ENCODE peak calls at places on chromosomes 5 and 9, in four cellular contexts. I is heart right ventricle, T is hepatocyte, J is kidney. D is an unnamed sample.
A peak's percentile ranks its signal among the peaks of the same experiment; 100 is the strongest.

GRCh38 chr5:114362977-114363721 is 1.3 kb downstream of the KCNN2 start:
- DNase-seq in I (no peak), T (peak; percentile 7), J (peak; percentile 61), D (no peak)

GRCh38 chr5:1443145-1443543 is 2.1 kb downstream of the SLC6A3 start:
- DNase-seq in I (no peak), T (no peak), J (no peak), D (no peak)

GRCh38 chr5:172477466-172477865 is 23.1 kb upstream of the SH3PXD2B start:
- DNase-seq in I (no peak), T (no peak), J (no peak), D (peak; percentile 49)

GRCh38 chr5:146548781-146549449 is 32.9 kb upstream of the GPR151 start:
- DNase-seq in I (no peak), T (no peak), J (no peak), D (no peak)

GRCh38 chr9:18382243-18382642 is 91.7 kb upstream of the ADAMTSL1 start:
- DNase-seq in I (no peak), T (no peak), J (no peak), D (no peak)

GRCh38 chr5:11785771-11786342 is 118.4 kb downstream of the CTNND2 start:
- DNase-seq in I (peak; percentile 17), T (no peak), J (peak; percentile 55), D (no peak)

GRCh38 chr5:5492087-5492933 is 69.8 kb downstream of the ICE1 start:
- DNase-seq in I (peak; percentile 28), T (peak; percentile 65), J (no peak), D (no peak)

GRCh38 chr5:142171270-142171669 is 62.7 kb downstream of the NDFIP1 start:
- DNase-seq in I (no peak), T (no peak), J (no peak), D (no peak)

GRCh38 chr5:160260881-160261815 is 31.8 kb downstream of the FABP6 start:
- DNase-seq in I (no peak), T (peak; percentile 87), J (peak; percentile 75), D (no peak)

DNA sequence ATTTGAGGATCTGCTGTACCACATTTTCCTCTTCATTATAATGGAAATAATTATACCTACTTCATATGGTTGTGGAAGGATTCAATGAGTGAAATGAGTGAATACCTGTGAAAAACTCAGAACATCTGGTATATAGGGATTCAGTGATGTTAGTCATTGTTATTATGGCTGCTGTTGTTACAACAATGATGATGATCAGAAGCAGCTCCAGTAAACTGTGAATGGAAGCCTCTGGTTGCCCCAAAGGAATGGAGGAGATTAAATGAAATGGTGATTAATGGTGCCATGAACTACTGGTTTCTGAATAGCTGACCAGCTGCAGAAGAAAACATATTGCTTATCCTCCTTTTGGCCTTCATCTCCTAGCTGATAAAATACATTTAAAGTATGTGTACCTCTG is 371.9 kb downstream of the ARHGEF28 start:
- DNase-seq in I (no peak), T (no peak), J (no peak), D (no peak)
- H3K4me3 ChIP-seq in I (no peak overlapping the region), T (no peak overlapping the region), J (no peak overlapping the region), D (no peak overlapping the region)

DNA sequence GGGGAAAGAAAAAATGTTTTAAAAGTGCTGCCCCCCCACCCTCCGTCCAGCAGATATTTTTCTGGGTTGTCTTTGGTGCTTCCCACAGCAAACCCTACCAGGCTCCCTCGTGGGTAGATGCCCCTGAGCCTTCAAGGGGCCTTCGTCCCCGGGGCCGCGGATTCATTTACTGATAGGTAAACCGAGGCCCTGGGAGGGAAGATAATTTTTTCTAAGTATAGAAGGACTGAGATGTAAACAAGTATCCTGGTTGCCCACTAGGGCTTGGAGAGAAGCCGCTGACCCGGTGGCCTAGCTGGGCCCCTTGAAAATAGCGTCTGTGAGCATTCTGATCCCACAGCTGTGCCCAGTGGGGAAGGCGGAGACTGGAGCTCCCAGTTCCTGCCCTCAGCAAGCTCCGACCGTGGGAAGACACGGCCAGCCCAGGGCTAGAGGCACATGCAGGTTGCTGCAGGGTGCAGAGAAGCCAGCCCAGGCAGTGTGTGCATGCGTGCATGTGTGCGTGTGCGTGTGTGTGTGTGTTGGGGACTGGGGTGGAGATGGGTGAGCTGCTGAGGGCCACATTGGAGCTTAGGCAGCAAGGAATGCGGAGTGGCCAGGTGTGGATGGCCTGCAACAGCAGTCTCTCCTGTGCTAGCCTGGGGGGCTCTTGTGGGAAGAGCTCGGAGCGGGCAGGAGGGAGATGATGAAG is 5.9 kb upstream of the RXRA start:
- DNase-seq in I (no peak), T (peak; percentile 48), J (peak; percentile 77), D (peak; percentile 54)
- TF ChIP-seq CTCF in I (no peak), T (no peak), J (no peak), D (no peak)

GRCh38 chr5:157271740-157272271 is 5.9 kb downstream of the CYFIP2 start:
- DNase-seq in I (no peak), T (no peak), J (no peak), D (no peak)
- H3K4me3 ChIP-seq in I (no peak overlapping the region), T (no peak overlapping the region), J (no peak overlapping the region), D (no peak overlapping the region)

GRCh38 chr9:90665072-90665471 is 22.4 kb upstream of the DIRAS2 start:
- DNase-seq in I (no peak), T (no peak), J (no peak), D (no peak)
- TF ChIP-seq CTCF in I (no peak), T (no peak), J (no peak), D (no peak)

DNA sequence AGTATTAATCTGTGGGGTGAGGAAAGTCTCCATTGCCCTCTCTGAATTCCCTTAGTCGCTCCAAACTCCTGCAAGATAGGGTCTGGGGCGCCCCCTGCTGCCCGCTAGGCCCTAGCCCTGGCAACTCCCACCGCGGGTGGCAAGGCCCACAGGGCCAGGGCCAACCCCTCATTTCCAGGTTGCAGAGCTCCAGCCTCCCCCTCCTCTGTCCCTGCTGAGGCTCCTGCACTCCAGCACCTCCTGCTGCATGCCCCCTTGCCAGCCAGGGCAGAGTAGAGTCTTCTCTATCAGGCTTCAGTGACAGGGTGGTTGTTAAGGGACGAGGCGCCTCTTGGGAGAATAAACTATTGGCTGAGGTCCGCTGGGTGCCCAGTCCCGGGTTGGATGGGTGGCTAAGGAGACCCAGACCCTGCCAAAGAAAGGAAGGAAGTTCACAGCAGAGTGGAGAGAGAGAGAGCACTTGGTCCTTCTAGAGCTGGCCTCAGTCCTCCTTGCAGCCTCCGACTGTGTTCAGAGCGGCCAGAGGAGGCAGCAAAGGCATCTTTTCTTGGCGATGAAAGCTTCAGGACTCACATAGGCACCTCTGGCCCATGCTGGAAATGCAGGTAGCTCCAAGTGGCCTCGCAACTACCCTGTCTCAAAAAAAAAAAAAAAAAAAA is 45.6 kb downstream of the SAR1B start:
- DNase-seq in I (peak; percentile 78), T (peak; percentile 89), J (peak; percentile 88), D (peak; percentile 87)
- H3K4me3 ChIP-seq in I (peak overlapping the region; percentile 8), T (no peak overlapping the region), J (no peak overlapping the region), D (peak overlapping the region; percentile 9)

DNA sequence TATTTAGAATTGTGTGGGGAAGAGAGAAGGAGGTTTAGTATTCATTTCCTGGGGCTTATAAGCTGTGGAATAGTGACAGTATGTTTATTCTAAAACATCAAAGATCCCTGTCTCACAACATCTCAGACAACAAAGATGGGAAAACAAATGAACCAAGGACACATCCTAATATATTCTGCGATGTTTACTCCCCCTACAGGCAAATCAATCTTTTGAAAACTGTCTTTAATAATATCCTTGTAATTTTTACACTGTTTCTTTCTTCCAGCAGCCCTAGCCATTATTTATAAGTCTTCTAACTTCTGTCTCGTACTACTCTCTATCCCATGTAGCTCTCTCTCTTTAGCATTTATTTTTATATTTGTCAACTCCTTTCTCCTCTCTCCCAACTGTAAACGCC is 33.5 kb upstream of the TMEM252 start:
- DNase-seq in I (no peak), T (no peak), J (no peak), D (no peak)
- TF ChIP-seq CTCF in I (peak; percentile 54), T (peak; percentile 34), J (no peak), D (peak; percentile 22)

DNA sequence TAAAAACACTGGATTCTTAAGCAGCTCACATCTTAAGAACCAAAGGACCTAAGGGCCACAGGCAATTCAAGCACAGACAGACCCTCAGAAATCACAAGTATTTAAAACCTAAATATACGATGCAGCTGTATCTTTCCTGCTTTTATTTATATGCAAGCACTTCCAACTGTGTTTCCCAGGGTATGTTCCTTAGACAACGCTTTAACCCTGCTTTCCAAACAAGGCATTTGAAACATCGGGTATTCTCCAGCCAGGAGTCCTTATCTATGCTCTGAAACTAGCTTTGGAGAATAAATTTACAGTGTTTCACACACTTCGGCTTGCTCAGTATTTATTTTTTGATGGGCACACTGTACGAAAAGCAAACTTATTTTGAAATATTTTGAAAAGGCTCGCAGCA is 13.5 kb downstream of the NR6A1 start:
- DNase-seq in I (no peak), T (no peak), J (no peak), D (no peak)
- H3K4me3 ChIP-seq in I (no peak overlapping the region), T (no peak overlapping the region), J (no peak overlapping the region), D (no peak overlapping the region)